ENCODE peak calls at places on chromosome 3, in eight cellular contexts. I is mesenteric fat pad; O is stimulated activated CD8-positive, alpha-beta memory T cell treated with anti-CD3 and anti-CD28 coated beads, Interleukin-7, amount 100 ng/mL, for 4 hours; E is choroid plexus epithelial cell; N is AG04450; K is globus pallidus; U is CD4-positive, CD25-positive, alpha-beta regulatory T cell; L is T-helper 1 cell. C is an unnamed sample.

GRCh38 chr3:66092175-66092990 is 53.7 kb upstream of the MAGI1 start:
- DNase-seq in I (no peak), O (no peak), E (peak), N (no peak), K (no peak), U (no peak), L (no peak), C (no peak)

GRCh38 chr3:51110586-51110985 is 274.5 kb upstream of the MANF start:
- DNase-seq in I (no peak), O (no peak), E (no peak), N (no peak), K (no peak), U (no peak), L (no peak), C (no peak)

GRCh38 chr3:14592390-14592789 is 52.2 kb upstream of the GRIP2 start:
- DNase-seq in I (no peak), O (no peak), E (no peak), N (no peak), K (no peak), U (no peak), L (no peak), C (no peak)

GRCh38 chr3:127115691-127116351 is 77.1 kb upstream of the PRR23E start:
- DNase-seq in I (no peak), O (no peak), E (no peak), N (no peak), K (no peak), U (no peak), L (no peak), C (peak)

GRCh38 chr3:66507631-66508260 is 6.9 kb upstream of the LRIG1 start:
- DNase-seq in I (no peak), O (no peak), E (no peak), N (no peak), K (no peak), U (no peak), L (no peak), C (no peak)

GRCh38 chr3:86990171-86990733 is 697 bp downstream of the VGLL3 start:
- DNase-seq in I (no peak), O (no peak), E (peak), N (no peak), K (no peak), U (no peak), L (no peak), C (peak)

GRCh38 chr3:48716508-48716981 is 476 bp downstream of the IP6K2 start:
- DNase-seq in I (no peak), O (no peak), E (no peak), N (no peak), K (no peak), U (peak), L (no peak), C (no peak)

GRCh38 chr3:43194490-43195115 is 88.7 kb upstream of the POMGNT2 start:
- DNase-seq in I (no peak), O (no peak), E (no peak), N (no peak), K (no peak), U (no peak), L (no peak), C (no peak)

GRCh38 chr3:188649521-188649920 is 495.6 kb downstream of the LPP start:
- DNase-seq in I (no peak), O (no peak), E (peak), N (no peak), K (no peak), U (no peak), L (no peak), C (no peak)

C was measured in PC-3.